ENCODE peak calls at places on chromosomes 2 and 18, in five cellular contexts. One of them, this sample, is unnamed.

GRCh38 chr2:191108331-191108730 is 42.5 kb downstream of the STAT4 start:
- DNase-seq in pancreas: no peak
- DNase-seq in GM13977: no peak
- DNase-seq in sigmoid colon: no peak
- DNase-seq in fibroblast of the aortic adventitia: no peak
- DNase-seq in this sample: no peak

GRCh38 chr18:69897397-69898108 is 50.1 kb downstream of the CD226 start:
- DNase-seq in pancreas: no peak
- DNase-seq in GM13977: no peak
- DNase-seq in sigmoid colon: no peak
- DNase-seq in fibroblast of the aortic adventitia: no peak
- DNase-seq in this sample: peak; percentile 14

GRCh38 chr2:396903-397302 is 109.0 kb upstream of the ALKAL2 start:
- DNase-seq in pancreas: no peak
- DNase-seq in GM13977: no peak
- DNase-seq in sigmoid colon: no peak
- DNase-seq in fibroblast of the aortic adventitia: no peak
- DNase-seq in this sample: no peak

GRCh38 chr2:239609162-239609561 is 208.3 kb upstream of the HDAC4 start:
- DNase-seq in pancreas: no peak
- DNase-seq in GM13977: no peak
- DNase-seq in sigmoid colon: peak; percentile 48
- DNase-seq in fibroblast of the aortic adventitia: no peak
- DNase-seq in this sample: no peak

GRCh38 chr2:161796192-161796591 is 172.0 kb downstream of the SLC4A10 start:
- DNase-seq in pancreas: peak; percentile 9
- DNase-seq in GM13977: no peak
- DNase-seq in sigmoid colon: no peak
- DNase-seq in fibroblast of the aortic adventitia: peak; percentile 17
- DNase-seq in this sample: no peak

GRCh38 chr2:70942900-70943871 is 7.5 kb downstream of the ATP6V1B1 start:
- DNase-seq in pancreas: no peak
- DNase-seq in GM13977: no peak
- DNase-seq in sigmoid colon: peak; percentile 58
- DNase-seq in fibroblast of the aortic adventitia: peak; percentile 21
- DNase-seq in this sample: no peak

GRCh38 chr18:60182223-60182622 is 190.4 kb downstream of the MC4R start:
- DNase-seq in pancreas: no peak
- DNase-seq in GM13977: no peak
- DNase-seq in sigmoid colon: no peak
- DNase-seq in fibroblast of the aortic adventitia: no peak
- DNase-seq in this sample: no peak

GRCh38 chr18:64244571-64244970 is 95.7 kb upstream of the LINC00305 start:
- DNase-seq in pancreas: no peak
- DNase-seq in GM13977: no peak
- DNase-seq in sigmoid colon: no peak
- DNase-seq in fibroblast of the aortic adventitia: no peak
- DNase-seq in this sample: no peak

GRCh38 chr18:75283758-75284157 is 73.2 kb downstream of the TSHZ1 start:
- DNase-seq in pancreas: no peak
- DNase-seq in GM13977: no peak
- DNase-seq in sigmoid colon: no peak
- DNase-seq in fibroblast of the aortic adventitia: no peak
- DNase-seq in this sample: no peak
- TF ChIP-seq CTCF in pancreas: no peak
- TF ChIP-seq CTCF in GM13977: no peak
- TF ChIP-seq CTCF in sigmoid colon: no peak
- TF ChIP-seq CTCF in fibroblast of the aortic adventitia: no peak
- TF ChIP-seq CTCF in this sample: no peak

GRCh38 chr2:37812414-37812813 is 112.7 kb upstream of the RMDN2 start:
- DNase-seq in pancreas: no peak
- DNase-seq in GM13977: no peak
- DNase-seq in sigmoid colon: no peak
- DNase-seq in fibroblast of the aortic adventitia: peak; percentile 51
- DNase-seq in this sample: no peak
- TF ChIP-seq CTCF in pancreas: no peak
- TF ChIP-seq CTCF in GM13977: no peak
- TF ChIP-seq CTCF in sigmoid colon: no peak
- TF ChIP-seq CTCF in fibroblast of the aortic adventitia: peak; percentile 37
- TF ChIP-seq CTCF in this sample: no peak

DNA sequence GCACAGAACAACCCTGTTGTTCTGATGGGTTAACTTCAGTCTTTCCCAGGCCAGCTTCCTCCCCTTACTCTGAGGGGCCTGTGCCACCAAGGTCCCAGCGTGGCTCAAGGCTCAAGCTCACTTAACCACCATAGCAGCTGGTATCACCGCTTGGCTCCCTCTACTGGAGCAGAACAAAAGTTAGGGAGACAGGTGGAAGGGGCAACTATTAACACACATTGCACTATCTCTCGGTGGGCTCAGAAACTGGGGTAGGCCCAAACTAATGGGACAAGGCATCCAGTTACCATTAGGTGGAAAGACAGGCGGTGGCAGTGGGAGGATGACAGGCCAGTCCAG is 88.7 kb upstream of the ATL2 start:
- DNase-seq in pancreas: no peak
- DNase-seq in GM13977: peak; percentile 66
- DNase-seq in sigmoid colon: no peak
- DNase-seq in fibroblast of the aortic adventitia: no peak
- DNase-seq in this sample: no peak
- TF ChIP-seq CTCF in pancreas: no peak
- TF ChIP-seq CTCF in GM13977: peak; percentile 69
- TF ChIP-seq CTCF in sigmoid colon: no peak
- TF ChIP-seq CTCF in fibroblast of the aortic adventitia: peak; percentile 30
- TF ChIP-seq CTCF in this sample: peak; percentile 21

DNA sequence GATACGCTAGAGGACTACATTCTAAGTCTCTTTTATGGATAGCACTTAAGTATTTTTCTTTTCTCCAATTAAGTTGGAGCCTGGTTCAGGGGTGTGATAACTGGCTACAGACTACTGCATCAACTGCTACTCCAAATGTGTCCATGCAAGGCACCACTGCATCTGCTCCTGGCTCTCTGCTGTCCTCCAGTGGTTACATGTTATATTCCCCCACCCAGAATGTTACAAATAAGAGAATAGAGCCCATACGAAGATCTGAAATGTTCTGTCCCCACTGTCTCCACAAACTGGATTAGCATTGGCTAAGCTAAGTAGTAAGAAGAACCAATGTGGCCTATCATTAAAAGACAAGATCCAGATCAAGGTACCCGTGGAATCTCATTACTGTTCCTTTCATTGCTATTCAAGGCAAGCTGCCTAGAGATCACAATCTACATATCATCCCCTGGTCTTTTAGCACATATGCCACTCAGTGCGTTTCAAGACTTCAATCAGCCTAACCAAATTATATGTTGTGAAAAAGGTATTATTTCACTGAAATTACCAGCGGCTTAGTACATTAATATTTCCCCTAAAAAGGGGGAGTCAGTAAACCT is 308.3 kb upstream of the SLC8A1 start:
- DNase-seq in pancreas: no peak
- DNase-seq in GM13977: no peak
- DNase-seq in sigmoid colon: peak; percentile 72
- DNase-seq in fibroblast of the aortic adventitia: peak; percentile 63
- DNase-seq in this sample: peak; percentile 14
- TF ChIP-seq CTCF in pancreas: peak; percentile 13
- TF ChIP-seq CTCF in GM13977: peak; percentile 54
- TF ChIP-seq CTCF in sigmoid colon: peak; percentile 85
- TF ChIP-seq CTCF in fibroblast of the aortic adventitia: peak; percentile 88
- TF ChIP-seq CTCF in this sample: no peak

DNA sequence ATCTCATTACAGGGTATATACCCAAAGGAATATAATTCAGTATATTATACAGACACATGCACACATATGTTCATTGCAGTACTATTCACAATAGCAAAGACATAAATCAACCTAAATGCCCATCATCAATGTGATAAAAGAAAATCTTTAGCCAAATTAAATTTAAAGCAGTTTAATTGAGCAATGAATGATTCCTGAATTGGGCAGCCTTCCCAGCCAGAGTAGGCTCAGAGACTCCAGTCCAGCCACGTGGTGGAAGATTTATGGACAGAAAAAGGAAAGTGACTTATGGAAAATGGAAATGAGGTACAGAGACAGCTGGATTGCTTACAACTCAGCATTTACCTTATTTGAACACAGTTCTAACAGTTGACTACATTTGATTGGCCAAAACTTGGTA is 377.0 kb upstream of the SLC39A10 start:
- DNase-seq in pancreas: no peak
- DNase-seq in GM13977: no peak
- DNase-seq in sigmoid colon: no peak
- DNase-seq in fibroblast of the aortic adventitia: no peak
- DNase-seq in this sample: no peak
- TF ChIP-seq CTCF in pancreas: no peak
- TF ChIP-seq CTCF in GM13977: no peak
- TF ChIP-seq CTCF in sigmoid colon: no peak
- TF ChIP-seq CTCF in fibroblast of the aortic adventitia: no peak
- TF ChIP-seq CTCF in this sample: no peak

GRCh38 chr18:48348739-48349138 is 60.4 kb downstream of the ZBTB7C start:
- DNase-seq in pancreas: no peak
- DNase-seq in GM13977: no peak
- DNase-seq in sigmoid colon: no peak
- DNase-seq in fibroblast of the aortic adventitia: no peak
- DNase-seq in this sample: no peak

GRCh38 chr18:48354746-48355260 is 54.4 kb downstream of the ZBTB7C start:
- DNase-seq in pancreas: no peak
- DNase-seq in GM13977: no peak
- DNase-seq in sigmoid colon: peak; percentile 32
- DNase-seq in fibroblast of the aortic adventitia: no peak
- DNase-seq in this sample: no peak

GRCh38 chr18:48352051-48352755 is 57.0 kb downstream of the ZBTB7C start:
- DNase-seq in pancreas: no peak
- DNase-seq in GM13977: no peak
- DNase-seq in sigmoid colon: no peak
- DNase-seq in fibroblast of the aortic adventitia: no peak
- DNase-seq in this sample: no peak

GRCh38 chr18:48347756-48348326 is 61.3 kb downstream of the ZBTB7C start:
- DNase-seq in pancreas: no peak
- DNase-seq in GM13977: no peak
- DNase-seq in sigmoid colon: no peak
- DNase-seq in fibroblast of the aortic adventitia: no peak
- DNase-seq in this sample: no peak

GRCh38 chr18:48351216-48352050 is 57.8 kb downstream of the ZBTB7C start:
- DNase-seq in pancreas: no peak
- DNase-seq in GM13977: no peak
- DNase-seq in sigmoid colon: no peak
- DNase-seq in fibroblast of the aortic adventitia: no peak
- DNase-seq in this sample: no peak
- TF ChIP-seq CTCF in pancreas: no peak
- TF ChIP-seq CTCF in GM13977: no peak
- TF ChIP-seq CTCF in sigmoid colon: no peak
- TF ChIP-seq CTCF in fibroblast of the aortic adventitia: no peak
- TF ChIP-seq CTCF in this sample: no peak

DNA sequence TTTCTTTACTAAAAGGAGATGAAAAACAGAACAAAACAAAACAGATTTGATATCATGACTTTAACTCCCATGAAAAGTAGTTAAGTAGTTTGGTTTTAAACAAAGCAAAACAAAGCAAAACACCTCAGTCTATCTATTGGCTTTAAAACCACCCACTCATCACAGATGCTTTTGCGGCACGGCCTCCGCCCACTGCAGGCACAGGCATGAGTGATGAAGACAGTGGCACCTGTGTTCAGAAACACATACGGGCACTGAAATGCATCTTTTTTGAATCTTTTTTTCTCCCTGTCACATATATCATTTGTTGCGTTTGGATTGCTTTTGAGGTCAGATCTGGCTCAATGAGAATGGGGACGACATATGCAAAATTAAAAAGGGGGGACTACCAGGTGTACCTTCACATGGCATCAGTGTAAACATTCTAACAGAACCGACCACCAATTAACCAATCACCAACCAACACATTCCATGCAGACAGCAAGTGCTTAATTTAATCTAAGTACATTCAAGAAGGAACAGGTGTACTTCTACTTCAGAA is 147.4 kb upstream of the REV1 start:
- DNase-seq in pancreas: no peak
- DNase-seq in GM13977: no peak
- DNase-seq in sigmoid colon: no peak
- DNase-seq in fibroblast of the aortic adventitia: no peak
- DNase-seq in this sample: no peak
- TF ChIP-seq CTCF in pancreas: no peak
- TF ChIP-seq CTCF in GM13977: no peak
- TF ChIP-seq CTCF in sigmoid colon: no peak
- TF ChIP-seq CTCF in fibroblast of the aortic adventitia: no peak
- TF ChIP-seq CTCF in this sample: no peak

DNA sequence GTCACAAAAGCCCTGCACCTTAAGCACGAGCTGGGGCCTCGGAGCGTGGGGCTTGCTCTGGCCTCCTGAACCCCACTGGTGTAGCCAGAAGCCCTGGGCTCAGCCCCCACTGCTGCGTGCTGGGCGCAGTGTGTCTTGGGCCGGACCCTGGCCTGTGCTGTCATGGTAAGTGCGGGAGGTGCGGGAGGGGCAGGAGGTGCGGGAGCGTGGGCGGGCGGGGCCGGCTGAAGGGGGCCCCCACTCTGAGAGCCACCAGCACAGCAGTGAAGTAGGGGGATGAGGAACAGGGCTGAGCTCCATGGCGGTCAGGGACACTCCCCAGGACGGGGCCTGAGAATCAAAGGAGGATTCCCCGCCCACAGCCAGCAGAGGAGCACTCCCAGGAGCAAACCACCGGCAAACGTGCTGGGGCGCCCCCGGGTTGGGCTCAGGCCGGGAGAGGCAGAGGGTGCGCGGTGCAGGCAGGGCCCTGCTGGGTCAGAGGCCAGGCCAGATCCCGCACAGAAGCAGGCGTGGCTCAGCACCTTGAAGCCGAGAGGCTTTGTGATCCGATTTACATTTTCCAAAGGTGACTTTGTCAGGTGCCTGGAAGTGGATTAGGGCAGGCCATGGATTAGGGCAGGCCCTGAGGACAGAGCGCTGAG is 152.1 kb upstream of the RAB6C start:
- DNase-seq in pancreas: no peak
- DNase-seq in GM13977: no peak
- DNase-seq in sigmoid colon: no peak
- DNase-seq in fibroblast of the aortic adventitia: no peak
- DNase-seq in this sample: no peak
- TF ChIP-seq CTCF in pancreas: no peak
- TF ChIP-seq CTCF in GM13977: no peak
- TF ChIP-seq CTCF in sigmoid colon: no peak
- TF ChIP-seq CTCF in fibroblast of the aortic adventitia: no peak
- TF ChIP-seq CTCF in this sample: no peak

GRCh38 chr18:22363867-22364463 is 53.8 kb downstream of the CTAGE1 start:
- DNase-seq in pancreas: no peak
- DNase-seq in GM13977: no peak
- DNase-seq in sigmoid colon: no peak
- DNase-seq in fibroblast of the aortic adventitia: peak; percentile 51
- DNase-seq in this sample: no peak
- TF ChIP-seq CTCF in pancreas: no peak
- TF ChIP-seq CTCF in GM13977: no peak
- TF ChIP-seq CTCF in sigmoid colon: no peak
- TF ChIP-seq CTCF in fibroblast of the aortic adventitia: peak; percentile 37
- TF ChIP-seq CTCF in this sample: no peak

GRCh38 chr2:171957061-171957460 is 34.8 kb downstream of the HAT1 start:
- DNase-seq in pancreas: no peak
- DNase-seq in GM13977: no peak
- DNase-seq in sigmoid colon: no peak
- DNase-seq in fibroblast of the aortic adventitia: peak; percentile 16
- DNase-seq in this sample: no peak
- TF ChIP-seq CTCF in pancreas: no peak
- TF ChIP-seq CTCF in GM13977: peak; percentile 30
- TF ChIP-seq CTCF in sigmoid colon: no peak
- TF ChIP-seq CTCF in fibroblast of the aortic adventitia: peak; percentile 17
- TF ChIP-seq CTCF in this sample: no peak

This sample was measured in mucosa of descending colon.